ENCODE peak calls at places on chromosomes 16 and 17, in seven cellular contexts. L is iPS-NIHi11; C is stimulated activated CD8-positive, alpha-beta memory T cell treated with anti-CD3 and anti-CD28 coated beads, Interleukin-12 subunit alpha, Interleukin-12 subunit beta, amount 100 ng/mL, for 4 hours; P is NCI-H2171 treated with DMSO at 0.1 percent for 48 hours; O is MM.1S; Z is NCI-H2081; Y is fibroblast of the aortic adventitia. N is an unnamed sample.

GRCh38 chr16:53131363-53132071 is 76.7 kb downstream of the CHD9 start:
- DNase-seq in L (peak; percentile 83), C (peak; percentile 45), P (peak; percentile 23), O (peak; percentile 38), Z (no peak), Y (peak; percentile 26), N (peak; percentile 72)

GRCh38 chr17:81197409-81197795 is 25.4 kb downstream of the CEP131 start:
- DNase-seq in L (no peak), C (no peak), P (no peak), O (no peak), Z (no peak), Y (no peak), N (no peak)

GRCh38 chr16:66972983-66973382 is 11.9 kb downstream of the CES3 start:
- DNase-seq in L (peak; percentile 32), C (no peak), P (no peak), O (no peak), Z (no peak), Y (no peak), N (no peak)

GRCh38 chr17:49218941-49219913 is 8.7 kb downstream of the ABI3 start:
- DNase-seq in L (peak; percentile 82), C (peak; percentile 48), P (no peak), O (no peak), Z (no peak), Y (no peak), N (peak; percentile 77)

GRCh38 chr17:14429084-14429483 is 128.2 kb downstream of the HS3ST3B1 start:
- DNase-seq in L (no peak), C (no peak), P (no peak), O (no peak), Z (no peak), Y (no peak), N (no peak)

GRCh38 chr17:10651927-10652326 is 5.2 kb downstream of the MYH3 start:
- DNase-seq in L (no peak), C (no peak), P (no peak), O (no peak), Z (no peak), Y (no peak), N (no peak)

GRCh38 chr16:19429271-19429670 is 11.6 kb downstream of the TMC5 start:
- DNase-seq in L (no peak), C (no peak), P (no peak), O (no peak), Z (peak; percentile 20), Y (no peak), N (no peak)

GRCh38 chr16:22255335-22255734 is 41.9 kb upstream of the POLR3E start:
- DNase-seq in L (no peak), C (no peak), P (no peak), O (no peak), Z (no peak), Y (no peak), N (no peak)

GRCh38 chr16:73275024-73275423 is 227.1 kb upstream of the ZFHX3 start:
- DNase-seq in L (no peak), C (no peak), P (no peak), O (no peak), Z (no peak), Y (no peak), N (no peak)

GRCh38 chr17:35170968-35171771 is 23.0 kb downstream of the SLC35G3 start:
- DNase-seq in L (no peak), C (no peak), P (no peak), O (peak; percentile 27), Z (no peak), Y (peak; percentile 60), N (peak; percentile 24)

GRCh38 chr17:39605492-39606433 is 2.0 kb downstream of the NEUROD2 start:
- DNase-seq in L (no peak), C (no peak), P (no peak), O (no peak), Z (no peak), Y (peak; percentile 6), N (peak; percentile 42)

GRCh38 chr16:15043344-15043743 is 12.5 kb downstream of the NTAN1 start:
- DNase-seq in L (no peak), C (no peak), P (no peak), O (no peak), Z (no peak), Y (no peak), N (no peak)

GRCh38 chr17:32746698-32747097 is 130.2 kb downstream of the MYO1D start:
- DNase-seq in L (no peak), C (no peak), P (no peak), O (no peak), Z (no peak), Y (peak; percentile 47), N (no peak)

GRCh38 chr16:88716601-88717001 is 10.3 kb downstream of the CTU2 start:
- DNase-seq in L (no peak), C (no peak), P (no peak), O (no peak), Z (no peak), Y (no peak), N (no peak)

GRCh38 chr17:81239714-81240555 is 817 bp downstream of the NDUFAF8 start:
- DNase-seq in L (no peak), C (peak; percentile 23), P (no peak), O (peak; percentile 84), Z (no peak), Y (no peak), N (peak; percentile 72)

GRCh38 chr16:27346818-27347217 is 33.0 kb downstream of the IL4R start:
- DNase-seq in L (no peak), C (no peak), P (no peak), O (no peak), Z (no peak), Y (no peak), N (no peak)

GRCh38 chr16:72947379-72948237 is 100.3 kb downstream of the ZFHX3 start:
- DNase-seq in L (peak; percentile 49), C (no peak), P (no peak), O (no peak), Z (no peak), Y (peak; percentile 25), N (no peak)

GRCh38 chr17:75105269-75106080 is 4.3 kb upstream of the ARMC7 start:
- DNase-seq in L (peak; percentile 85), C (no peak), P (peak; percentile 84), O (peak; percentile 59), Z (peak; percentile 75), Y (peak; percentile 36), N (no peak)

GRCh38 chr16:31472559-31473203 is 729 bp downstream of the TGFB1I1 start:
- DNase-seq in L (peak; percentile 91), C (no peak), P (peak; percentile 94), O (no peak), Z (peak; percentile 66), Y (peak; percentile 91), N (no peak)

GRCh38 chr17:7217113-7217987 is 2.3 kb downstream of the DLG4 start:
- DNase-seq in L (peak; percentile 47), C (no peak), P (peak; percentile 71), O (no peak), Z (peak; percentile 38), Y (peak; percentile 78), N (no peak)

GRCh38 chr17:81810892-81811704 is 7.1 kb downstream of the GCGR start:
- DNase-seq in L (no peak), C (no peak), P (no peak), O (no peak), Z (no peak), Y (no peak), N (no peak)

GRCh38 chr16:69936252-69936651 is 14.9 kb upstream of the CLEC18A start:
- DNase-seq in L (no peak), C (no peak), P (no peak), O (no peak), Z (no peak), Y (no peak), N (no peak)

GRCh38 chr17:35368086-35368824 is 5.2 kb downstream of the SLFN11 start:
- DNase-seq in L (no peak), C (no peak), P (no peak), O (peak; percentile 91), Z (no peak), Y (peak; percentile 20), N (peak; percentile 74)

GRCh38 chr16:27253526-27253930 is 15.0 kb downstream of the NSMCE1 start:
- DNase-seq in L (no peak), C (no peak), P (no peak), O (no peak), Z (no peak), Y (peak; percentile 83), N (no peak)

GRCh38 chr16:29231231-29231630 is 175.3 kb downstream of the NPIPB11 start:
- DNase-seq in L (no peak), C (no peak), P (no peak), O (no peak), Z (no peak), Y (peak; percentile 10), N (no peak)

GRCh38 chr17:16243811-16244567 is 27.0 kb downstream of the PIGL start:
- DNase-seq in L (no peak), C (no peak), P (no peak), O (no peak), Z (no peak), Y (no peak), N (no peak)